ENCODE peak calls at places on chromosomes 12 and 14, in nine cellular contexts. One of them, this sample, is unnamed.

GRCh38 chr14:72894623-72895378 is 900 bp upstream of the DPF3 start:
- DNase-seq in Right ventricle myocardium inferior: no peak
- DNase-seq in GM13977: no peak
- DNase-seq in AG08396: no peak
- DNase-seq in lower leg skin: no peak
- DNase-seq in prostate gland: no peak
- DNase-seq in iPS-NIHi11: peak
- DNase-seq in sciatic nerve: no peak
- DNase-seq in NCI-H524: peak
- DNase-seq in this sample: no peak

GRCh38 chr12:65566776-65567175 is 257.5 kb upstream of the HMGA2 start:
- DNase-seq in NCI-H524: no peak
- DNase-seq in prostate gland: no peak
- DNase-seq in sciatic nerve: no peak
- DNase-seq in iPS-NIHi11: no peak
- DNase-seq in lower leg skin: no peak
- DNase-seq in Right ventricle myocardium inferior: no peak
- DNase-seq in AG08396: no peak
- DNase-seq in GM13977: no peak
- DNase-seq in this sample: no peak

GRCh38 chr12:127632431-127632830 is 634.5 kb upstream of the TMEM132C start:
- DNase-seq in iPS-NIHi11: no peak
- DNase-seq in AG08396: no peak
- DNase-seq in NCI-H524: no peak
- DNase-seq in Right ventricle myocardium inferior: no peak
- DNase-seq in GM13977: no peak
- DNase-seq in sciatic nerve: no peak
- DNase-seq in prostate gland: no peak
- DNase-seq in lower leg skin: no peak
- DNase-seq in this sample: no peak

GRCh38 chr14:98494582-98494981 is 777.4 kb downstream of the BCL11B start:
- DNase-seq in prostate gland: no peak
- DNase-seq in NCI-H524: no peak
- DNase-seq in AG08396: no peak
- DNase-seq in lower leg skin: no peak
- DNase-seq in sciatic nerve: no peak
- DNase-seq in iPS-NIHi11: no peak
- DNase-seq in Right ventricle myocardium inferior: no peak
- DNase-seq in GM13977: no peak
- DNase-seq in this sample: no peak

GRCh38 chr12:4112734-4113396 is 160.7 kb upstream of the CCND2 start:
- DNase-seq in lower leg skin: no peak
- DNase-seq in sciatic nerve: no peak
- DNase-seq in Right ventricle myocardium inferior: peak
- DNase-seq in GM13977: no peak
- DNase-seq in AG08396: no peak
- DNase-seq in iPS-NIHi11: no peak
- DNase-seq in prostate gland: no peak
- DNase-seq in NCI-H524: no peak
- DNase-seq in this sample: no peak

GRCh38 chr12:81263072-81263471 is 185.2 kb downstream of the ACSS3 start:
- DNase-seq in sciatic nerve: no peak
- DNase-seq in prostate gland: no peak
- DNase-seq in GM13977: no peak
- DNase-seq in iPS-NIHi11: no peak
- DNase-seq in Right ventricle myocardium inferior: no peak
- DNase-seq in NCI-H524: peak
- DNase-seq in AG08396: no peak
- DNase-seq in lower leg skin: no peak
- DNase-seq in this sample: no peak

GRCh38 chr12:111643428-111643826 is 42.3 kb downstream of the BRAP start:
- DNase-seq in sciatic nerve: no peak
- DNase-seq in GM13977: no peak
- DNase-seq in lower leg skin: no peak
- DNase-seq in Right ventricle myocardium inferior: no peak
- DNase-seq in iPS-NIHi11: no peak
- DNase-seq in NCI-H524: no peak
- DNase-seq in prostate gland: peak
- DNase-seq in AG08396: peak
- DNase-seq in this sample: no peak

GRCh38 chr14:100471451-100472093 is 115.6 kb downstream of the BEGAIN start:
- DNase-seq in prostate gland: no peak
- DNase-seq in NCI-H524: no peak
- DNase-seq in sciatic nerve: no peak
- DNase-seq in lower leg skin: no peak
- DNase-seq in AG08396: no peak
- DNase-seq in Right ventricle myocardium inferior: no peak
- DNase-seq in iPS-NIHi11: no peak
- DNase-seq in GM13977: no peak
- DNase-seq in this sample: no peak

GRCh38 chr12:10170199-10170598 is 1.7 kb downstream of the OLR1 start:
- DNase-seq in prostate gland: no peak
- DNase-seq in lower leg skin: no peak
- DNase-seq in iPS-NIHi11: no peak
- DNase-seq in GM13977: no peak
- DNase-seq in AG08396: no peak
- DNase-seq in NCI-H524: no peak
- DNase-seq in sciatic nerve: no peak
- DNase-seq in Right ventricle myocardium inferior: no peak
- DNase-seq in this sample: no peak

GRCh38 chr14:21267431-21267845 is 1.8 kb downstream of the HNRNPC start:
- DNase-seq in iPS-NIHi11: no peak
- DNase-seq in sciatic nerve: no peak
- DNase-seq in GM13977: no peak
- DNase-seq in prostate gland: no peak
- DNase-seq in AG08396: no peak
- DNase-seq in NCI-H524: peak
- DNase-seq in lower leg skin: no peak
- DNase-seq in Right ventricle myocardium inferior: no peak
- DNase-seq in this sample: no peak

GRCh38 chr12:99852666-99853065 is 132.1 kb downstream of the ANKS1B start:
- DNase-seq in GM13977: no peak
- DNase-seq in NCI-H524: no peak
- DNase-seq in AG08396: no peak
- DNase-seq in prostate gland: no peak
- DNase-seq in lower leg skin: no peak
- DNase-seq in Right ventricle myocardium inferior: no peak
- DNase-seq in iPS-NIHi11: no peak
- DNase-seq in sciatic nerve: no peak
- DNase-seq in this sample: no peak

GRCh38 chr14:32802295-32802694 is 136.4 kb upstream of the NPAS3 start:
- DNase-seq in GM13977: no peak
- DNase-seq in iPS-NIHi11: no peak
- DNase-seq in sciatic nerve: no peak
- DNase-seq in lower leg skin: no peak
- DNase-seq in Right ventricle myocardium inferior: no peak
- DNase-seq in prostate gland: no peak
- DNase-seq in NCI-H524: no peak
- DNase-seq in AG08396: no peak
- DNase-seq in this sample: no peak

GRCh38 chr14:83909507-83909906 is 1620.4 kb upstream of the FLRT2 start:
- DNase-seq in GM13977: no peak
- DNase-seq in prostate gland: no peak
- DNase-seq in iPS-NIHi11: no peak
- DNase-seq in NCI-H524: no peak
- DNase-seq in sciatic nerve: no peak
- DNase-seq in lower leg skin: no peak
- DNase-seq in Right ventricle myocardium inferior: no peak
- DNase-seq in AG08396: no peak
- DNase-seq in this sample: no peak

GRCh38 chr12:75756771-75757170 is 245.4 kb upstream of the KRR1 start:
- DNase-seq in iPS-NIHi11: no peak
- DNase-seq in GM13977: no peak
- DNase-seq in sciatic nerve: no peak
- DNase-seq in AG08396: no peak
- DNase-seq in prostate gland: no peak
- DNase-seq in NCI-H524: no peak
- DNase-seq in Right ventricle myocardium inferior: no peak
- DNase-seq in lower leg skin: no peak
- DNase-seq in this sample: no peak

GRCh38 chr14:99258884-99259283 is 13.1 kb downstream of the BCL11B start:
- DNase-seq in sciatic nerve: no peak
- DNase-seq in GM13977: no peak
- DNase-seq in Right ventricle myocardium inferior: no peak
- DNase-seq in prostate gland: no peak
- DNase-seq in lower leg skin: peak
- DNase-seq in NCI-H524: no peak
- DNase-seq in AG08396: no peak
- DNase-seq in iPS-NIHi11: no peak
- DNase-seq in this sample: no peak

GRCh38 chr12:115449526-115449925 is 765.6 kb upstream of the TBX3 start:
- DNase-seq in sciatic nerve: no peak
- DNase-seq in prostate gland: no peak
- DNase-seq in lower leg skin: no peak
- DNase-seq in NCI-H524: no peak
- DNase-seq in AG08396: no peak
- DNase-seq in iPS-NIHi11: no peak
- DNase-seq in GM13977: no peak
- DNase-seq in Right ventricle myocardium inferior: no peak
- DNase-seq in this sample: no peak

GRCh38 chr14:73686901-73687300 is 27.3 kb downstream of the PNMA1 start:
- DNase-seq in prostate gland: no peak
- DNase-seq in NCI-H524: no peak
- DNase-seq in sciatic nerve: no peak
- DNase-seq in GM13977: no peak
- DNase-seq in AG08396: no peak
- DNase-seq in Right ventricle myocardium inferior: no peak
- DNase-seq in iPS-NIHi11: no peak
- DNase-seq in lower leg skin: no peak
- DNase-seq in this sample: no peak

This sample was measured in SK-N-DZ.